ENCODE peak calls at places on chromosomes 4 and X, in nine cellular contexts. E is H9; H is fibroblast of mammary gland; A is PC-9; O is CD4-positive, alpha-beta memory T cell; Q is mammary epithelial cell; C is frontal cortex; W is SJSA1; B is neuronal stem cell. U is an unnamed sample.

GRCh38 chr4:184978211-184978610 is 40.1 kb upstream of the HELT start:
- DNase-seq in E (no peak), B (no peak), W (no peak), H (peak; percentile 20), A (no peak), C (no peak), Q (no peak), O (no peak), U (no peak)

GRCh38 chrX:10598540-10598939 is 21.8 kb downstream of the MID1 start:
- DNase-seq in Q (no peak), W (no peak), B (no peak), C (no peak), A (no peak), H (no peak), E (no peak), O (no peak), U (no peak)

GRCh38 chrX:9899640-9900075 is 67.5 kb upstream of the CLDN34 start:
- DNase-seq in O (no peak), W (no peak), Q (no peak), H (peak; percentile 58), A (no peak), C (peak; percentile 42), B (peak; percentile 31), E (no peak), U (no peak)

GRCh38 chrX:41526925-41527324 is 79.8 kb downstream of the NYX start:
- DNase-seq in Q (peak; percentile 23), O (no peak), E (no peak), C (no peak), W (no peak), H (peak; percentile 54), A (no peak), B (no peak), U (no peak)

GRCh38 chr4:38560763-38561558 is 103.0 kb upstream of the KLF3 start:
- DNase-seq in E (no peak), H (no peak), W (no peak), O (peak; percentile 6), A (no peak), B (no peak), C (no peak), Q (peak; percentile 72), U (no peak)

GRCh38 chr4:163382178-163382869 is 38.6 kb downstream of the NPY5R start:
- DNase-seq in A (no peak), O (no peak), H (no peak), W (no peak), C (no peak), E (no peak), Q (no peak), B (no peak), U (no peak)

GRCh38 chr4:2837904-2838496 is 5.6 kb upstream of the ADD1 start:
- DNase-seq in Q (no peak), C (peak; percentile 39), H (peak; percentile 72), E (no peak), O (peak; percentile 75), W (no peak), B (no peak), A (no peak), U (no peak)

GRCh38 chr4:5821665-5822358 is 71.1 kb downstream of the CRMP1 start:
- DNase-seq in Q (no peak), H (no peak), C (no peak), E (peak; percentile 78), A (no peak), O (no peak), W (no peak), B (peak; percentile 11), U (no peak)

GRCh38 chrX:101799387-101799786 is 132.4 kb downstream of the ZMAT1 start:
- DNase-seq in Q (peak; percentile 78), A (peak; percentile 74), B (peak; percentile 80), W (peak; percentile 78), E (peak; percentile 82), H (peak; percentile 87), O (peak; percentile 78), C (peak; percentile 32), U (peak; percentile 40)

GRCh38 chrX:54357414-54358377 is at the start of gene WNK3:
- DNase-seq in A (no peak), C (peak; percentile 57), E (peak; percentile 88), Q (peak; percentile 32), H (peak; percentile 50), B (peak; percentile 82), W (peak; percentile 45), O (peak; percentile 23), U (no peak)

GRCh38 chr4:108355523-108356208 is 186.9 kb upstream of the LEF1 start:
- DNase-seq in W (no peak), E (no peak), C (no peak), O (peak; percentile 64), Q (no peak), H (no peak), A (no peak), B (no peak), U (no peak)

GRCh38 chrX:124239911-124240310 is 92.5 kb upstream of the TEX13D start:
- DNase-seq in C (no peak), E (no peak), H (no peak), A (no peak), B (no peak), W (no peak), O (no peak), Q (no peak), U (no peak)

GRCh38 chr4:19791422-19792113 is 460.1 kb upstream of the SLIT2 start:
- DNase-seq in A (no peak), B (no peak), E (no peak), Q (no peak), O (no peak), C (no peak), W (no peak), H (no peak), U (no peak)

GRCh38 chr4:15655223-15656037 is at the start of gene FBXL5:
- DNase-seq in O (peak; percentile 90), H (peak; percentile 76), C (peak; percentile 91), E (peak; percentile 78), Q (peak; percentile 82), B (peak; percentile 85), A (peak; percentile 40), W (peak; percentile 63), U (no peak)

GRCh38 chrX:108020631-108021030 is 24.2 kb upstream of the VSIG1 start:
- DNase-seq in C (no peak), Q (peak; percentile 23), W (no peak), A (no peak), B (no peak), H (peak; percentile 26), E (no peak), O (peak; percentile 49), U (no peak)

GRCh38 chr4:25131396-25131795 is 28.9 kb downstream of the SEPSECS start:
- DNase-seq in O (no peak), C (no peak), Q (no peak), B (no peak), H (no peak), W (no peak), E (no peak), A (no peak), U (no peak)

GRCh38 chrX:109859673-109860072 is 126.6 kb upstream of the ACSL4 start:
- DNase-seq in O (no peak), W (no peak), E (no peak), B (no peak), H (no peak), A (no peak), Q (no peak), C (no peak), U (no peak)

U was measured in keratinocyte.